ENCODE peak calls at places on chromosome 2, in eight cellular contexts. K, U, O, W, G, M, I and Q are unnamed samples.

GRCh38 chr2:63009490-63009889 is 41.1 kb upstream of the OTX1 start:
- DNase-seq in K (no peak), U (no peak), O (no peak), W (no peak), G (no peak), M (no peak), I (no peak), Q (no peak)

GRCh38 chr2:119383410-119384140 is 16.8 kb downstream of the DBI start:
- DNase-seq in K (no peak), U (no peak), O (no peak), W (peak; percentile 34), G (no peak), M (no peak), I (no peak), Q (no peak)

GRCh38 chr2:95278051-95278471 is 3.8 kb downstream of the PROM2 start:
- DNase-seq in K (no peak), U (no peak), O (peak; percentile 92), W (peak; percentile 68), G (no peak), M (no peak), I (no peak), Q (no peak)

GRCh38 chr2:111946294-111947114 is 48.1 kb downstream of the MERTK start:
- DNase-seq in K (no peak), U (peak; percentile 58), O (no peak), W (peak; percentile 93), G (no peak), M (no peak), I (peak; percentile 77), Q (no peak)

GRCh38 chr2:1730047-1730937 is 14.0 kb downstream of the PXDN start:
- DNase-seq in K (peak; percentile 79), U (no peak), O (no peak), W (peak; percentile 97), G (no peak), M (no peak), I (no peak), Q (no peak)

GRCh38 chr2:96438589-96438988 is 66.6 kb downstream of the NEURL3 start:
- DNase-seq in K (no peak), U (no peak), O (no peak), W (no peak), G (no peak), M (no peak), I (no peak), Q (no peak)

GRCh38 chr2:95385570-95385984 is 16.9 kb upstream of the FAHD2A start:
- DNase-seq in K (peak; percentile 84), U (no peak), O (peak; percentile 49), W (no peak), G (no peak), M (no peak), I (no peak), Q (no peak)

GRCh38 chr2:237500681-237501424 is 13.8 kb downstream of the MLPH start:
- DNase-seq in K (no peak), U (no peak), O (no peak), W (peak; percentile 98), G (no peak), M (no peak), I (no peak), Q (no peak)

GRCh38 chr2:45812039-45812500 is 160.6 kb downstream of the PRKCE start:
- DNase-seq in K (no peak), U (no peak), O (no peak), W (peak; percentile 31), G (no peak), M (no peak), I (no peak), Q (no peak)

GRCh38 chr2:100178085-100178788 is 35.8 kb upstream of the AFF3 start:
- DNase-seq in K (no peak), U (no peak), O (no peak), W (no peak), G (peak; percentile 63), M (peak; percentile 25), I (peak; percentile 68), Q (peak; percentile 52)
- TF ChIP-seq CTCF in K (peak; percentile 37), U (no peak), O (peak; percentile 36), W (peak; percentile 24), G (peak; percentile 72), M (no peak), I (peak; percentile 20), Q (no peak)

GRCh38 chr2:231672617-231673347 is 35.5 kb upstream of the PTMA start:
- DNase-seq in K (peak; percentile 77), U (no peak), O (no peak), W (peak; percentile 48), G (peak; percentile 73), M (peak; percentile 59), I (peak; percentile 71), Q (peak; percentile 84)
- TF ChIP-seq CTCF in K (peak; percentile 26), U (no peak), O (no peak), W (peak; percentile 37), G (no peak), M (peak; percentile 2), I (no peak), Q (peak; percentile 47)

DNA sequence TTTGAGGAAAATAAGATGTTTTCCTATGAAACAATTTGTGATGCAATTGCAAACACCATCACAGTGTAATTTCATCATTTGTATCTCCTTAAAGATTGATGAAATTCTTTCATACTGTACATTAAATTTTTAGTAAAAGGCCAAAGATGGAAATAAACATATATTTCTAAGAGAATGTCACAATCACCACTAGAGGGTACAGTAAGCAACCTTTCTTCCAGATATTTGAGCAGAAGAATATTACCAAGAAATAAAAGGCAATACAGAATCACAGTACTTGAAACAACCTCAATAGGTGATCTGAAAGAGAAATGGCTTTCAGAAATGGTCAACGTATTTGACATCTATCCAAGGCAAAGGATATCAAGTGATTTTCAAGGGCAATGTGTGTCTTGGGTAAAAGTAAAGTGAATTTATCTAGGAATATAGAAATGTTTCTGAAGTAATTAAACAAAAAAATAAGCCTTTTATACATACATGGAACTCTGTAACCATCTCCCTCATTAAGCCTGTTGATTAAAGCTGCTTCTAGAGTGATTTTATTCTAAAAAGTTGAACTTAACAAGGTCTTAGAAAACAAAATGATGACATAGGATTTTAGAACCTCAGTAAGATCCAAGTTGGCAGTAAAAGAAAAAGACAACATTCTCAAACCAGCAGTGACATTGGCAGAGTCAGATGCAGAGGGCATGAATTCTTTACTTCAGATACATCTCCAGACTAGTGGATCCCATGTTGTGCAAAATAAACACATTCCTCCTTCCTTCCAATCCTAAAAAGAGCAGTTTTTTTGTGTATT is 90.3 kb upstream of the SESTD1 start:
- DNase-seq in K (no peak), U (no peak), O (no peak), W (no peak), G (no peak), M (no peak), I (no peak), Q (no peak)
- TF ChIP-seq CTCF in K (peak; percentile 59), U (peak; percentile 11), O (peak; percentile 51), W (peak; percentile 51), G (peak; percentile 33), M (no peak), I (peak; percentile 42), Q (no peak)

DNA sequence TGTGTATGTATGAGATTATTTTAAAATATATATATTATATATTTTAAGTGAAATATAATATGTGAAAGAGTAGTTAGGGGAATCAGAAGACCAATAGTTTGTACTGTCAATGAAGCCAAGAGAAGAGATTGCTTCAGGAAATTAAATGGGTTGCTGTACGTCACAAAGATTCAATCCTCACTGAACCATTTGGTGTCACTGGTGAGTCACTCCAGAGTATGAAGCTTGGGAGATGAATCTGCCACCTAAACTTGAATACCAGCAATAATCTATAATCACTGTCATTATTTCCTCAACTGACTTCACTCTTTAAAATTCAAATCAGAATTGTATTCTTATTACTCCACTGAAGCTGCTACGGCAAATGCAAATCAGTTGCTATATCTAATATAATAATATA is 41.9 kb upstream of the SCN9A start:
- DNase-seq in K (no peak), U (no peak), O (no peak), W (peak; percentile 34), G (no peak), M (peak; percentile 20), I (no peak), Q (no peak)
- TF ChIP-seq CTCF in K (peak; percentile 30), U (peak; percentile 22), O (no peak), W (no peak), G (no peak), M (peak; percentile 19), I (no peak), Q (no peak)

DNA sequence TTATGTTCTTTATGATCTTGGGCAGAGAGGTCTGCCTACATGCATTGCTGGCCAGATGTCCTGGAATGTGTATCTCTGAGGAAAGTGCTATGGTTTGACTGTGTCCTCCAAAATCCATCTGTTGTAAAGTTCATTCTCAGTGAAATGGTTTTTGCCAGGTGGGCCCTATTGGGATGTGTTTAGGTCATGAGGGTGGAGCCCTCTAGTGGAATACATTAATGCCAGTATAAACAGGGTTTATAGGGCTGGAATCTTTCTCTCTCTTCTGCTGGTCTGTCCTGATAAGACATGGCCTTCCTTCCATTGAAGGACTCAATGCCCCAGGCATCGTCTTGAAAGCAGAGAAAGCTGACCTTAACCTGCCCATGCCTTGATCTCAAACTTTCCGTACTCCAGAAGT is 258.5 kb downstream of the RPIA start:
- DNase-seq in K (no peak), U (no peak), O (no peak), W (no peak), G (peak; percentile 15), M (no peak), I (no peak), Q (no peak)
- TF ChIP-seq CTCF in K (no peak), U (no peak), O (peak; percentile 35), W (peak; percentile 36), G (peak; percentile 42), M (peak; percentile 32), I (no peak), Q (no peak)